ENCODE peak calls at places on chromosomes 16 and 17, in four cellular contexts. One of them, this sample, is unnamed.

GRCh38 chr16:89452241-89452640 is 38.1 kb downstream of the ANKRD11 start:
- DNase-seq in tibial artery: no peak
- DNase-seq in fibroblast of mammary gland: no peak
- DNase-seq in GM12864: no peak
- DNase-seq in this sample: no peak

GRCh38 chr16:22813223-22813945 is 578 bp upstream of the HS3ST2 start:
- DNase-seq in tibial artery: peak
- DNase-seq in fibroblast of mammary gland: peak
- DNase-seq in GM12864: no peak
- DNase-seq in this sample: no peak

GRCh38 chr16:11481987-11482386 is 104.7 kb downstream of the LITAF start:
- DNase-seq in tibial artery: no peak
- DNase-seq in fibroblast of mammary gland: peak
- DNase-seq in GM12864: no peak
- DNase-seq in this sample: no peak

GRCh38 chr16:31474778-31475738 is 3.1 kb downstream of the TGFB1I1 start:
- DNase-seq in tibial artery: no peak
- DNase-seq in fibroblast of mammary gland: no peak
- DNase-seq in GM12864: no peak
- DNase-seq in this sample: no peak

GRCh38 chr17:42221886-42222745 is 27.8 kb upstream of the GHDC start:
- DNase-seq in tibial artery: no peak
- DNase-seq in fibroblast of mammary gland: peak
- DNase-seq in GM12864: peak
- DNase-seq in this sample: no peak

GRCh38 chr16:21088143-21088542 is 62.5 kb downstream of the DNAH3 start:
- DNase-seq in tibial artery: no peak
- DNase-seq in fibroblast of mammary gland: no peak
- DNase-seq in GM12864: no peak
- DNase-seq in this sample: no peak

GRCh38 chr17:64441772-64442549 is 7.0 kb upstream of the MILR1 start:
- DNase-seq in tibial artery: peak
- DNase-seq in fibroblast of mammary gland: peak
- DNase-seq in GM12864: no peak
- DNase-seq in this sample: no peak

GRCh38 chr16:1979271-1980025 is 1.8 kb downstream of the NOXO1 start:
- DNase-seq in tibial artery: no peak
- DNase-seq in fibroblast of mammary gland: peak
- DNase-seq in GM12864: no peak
- DNase-seq in this sample: no peak

GRCh38 chr16:14509055-14509454 is 121.0 kb downstream of the PARN start:
- DNase-seq in tibial artery: no peak
- DNase-seq in fibroblast of mammary gland: peak
- DNase-seq in GM12864: no peak
- DNase-seq in this sample: no peak

GRCh38 chr17:70552230-70552981 is 383.1 kb downstream of the KCNJ2 start:
- DNase-seq in tibial artery: no peak
- DNase-seq in fibroblast of mammary gland: peak
- DNase-seq in GM12864: no peak
- DNase-seq in this sample: no peak

GRCh38 chr16:27640277-27640600 is 90.3 kb downstream of the KATNIP start:
- DNase-seq in tibial artery: no peak
- DNase-seq in fibroblast of mammary gland: no peak
- DNase-seq in GM12864: no peak
- DNase-seq in this sample: no peak

GRCh38 chr16:56847173-56847948 is 17.6 kb upstream of the SLC12A3 start:
- DNase-seq in tibial artery: peak
- DNase-seq in fibroblast of mammary gland: peak
- DNase-seq in GM12864: no peak
- DNase-seq in this sample: no peak

GRCh38 chr17:7862692-7863437 is 5.1 kb downstream of the CYB5D1 start:
- DNase-seq in tibial artery: no peak
- DNase-seq in fibroblast of mammary gland: peak
- DNase-seq in GM12864: no peak
- DNase-seq in this sample: no peak

GRCh38 chr17:77696720-77697460 is 261.6 kb upstream of the TNRC6C start:
- DNase-seq in tibial artery: peak
- DNase-seq in fibroblast of mammary gland: no peak
- DNase-seq in GM12864: no peak
- DNase-seq in this sample: no peak
- H3K4me3 ChIP-seq in tibial artery: no peak
- H3K4me3 ChIP-seq in fibroblast of mammary gland: no peak
- H3K4me3 ChIP-seq in GM12864: no peak
- H3K4me3 ChIP-seq in this sample: no peak

GRCh38 chr16:456891-457483 is 31.5 kb downstream of the RAB11FIP3 start:
- DNase-seq in tibial artery: no peak
- DNase-seq in fibroblast of mammary gland: peak
- DNase-seq in GM12864: no peak
- DNase-seq in this sample: no peak
- H3K4me3 ChIP-seq in tibial artery: no peak
- H3K4me3 ChIP-seq in fibroblast of mammary gland: no peak
- H3K4me3 ChIP-seq in GM12864: no peak
- H3K4me3 ChIP-seq in this sample: no peak

DNA sequence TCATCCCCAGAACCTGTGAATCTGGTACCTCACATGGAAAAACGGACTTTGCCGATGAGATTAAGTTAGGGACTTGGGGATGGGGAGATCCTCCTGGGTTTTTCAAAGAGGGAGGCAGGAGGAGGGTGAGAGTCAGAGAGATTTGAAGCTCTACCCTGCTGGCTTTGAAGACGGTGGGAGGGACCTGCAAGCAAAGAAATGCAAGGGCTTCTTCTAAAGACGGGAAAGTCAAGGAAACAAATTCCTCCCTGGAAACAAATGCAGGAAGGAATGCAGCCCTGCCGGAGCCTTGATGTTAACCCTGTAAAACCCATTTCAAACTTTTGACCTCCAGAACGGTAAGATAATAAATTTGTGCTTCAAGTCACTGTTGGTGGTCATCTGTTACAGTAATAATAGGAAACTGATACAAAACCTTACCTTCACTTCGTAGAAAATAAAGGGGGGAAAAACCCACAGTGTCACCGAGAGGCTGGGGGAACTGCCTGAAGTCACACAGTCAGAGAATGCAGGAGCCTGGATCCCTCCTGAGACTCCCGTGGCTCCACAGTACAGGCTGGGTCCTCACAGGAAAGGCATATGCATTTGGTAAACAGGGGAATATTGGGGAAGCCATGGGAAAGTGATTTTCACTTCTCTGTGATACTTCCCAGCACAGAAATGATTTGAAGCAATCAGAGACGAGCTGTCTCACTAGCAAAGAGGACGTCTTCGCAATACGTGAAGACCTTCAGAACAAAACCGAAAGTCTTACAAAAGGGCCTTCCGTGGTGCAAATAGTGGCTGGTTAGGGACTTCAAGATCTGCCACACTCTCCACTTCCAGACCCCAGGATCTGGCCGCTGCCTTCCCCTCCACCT is 58.9 kb upstream of the CLEC3A start:
- DNase-seq in tibial artery: no peak
- DNase-seq in fibroblast of mammary gland: no peak
- DNase-seq in GM12864: peak
- DNase-seq in this sample: no peak
- H3K4me3 ChIP-seq in tibial artery: no peak
- H3K4me3 ChIP-seq in fibroblast of mammary gland: no peak
- H3K4me3 ChIP-seq in GM12864: no peak
- H3K4me3 ChIP-seq in this sample: no peak

GRCh38 chr17:39739020-39739884 is 1.5 kb downstream of the GRB7 start:
- DNase-seq in tibial artery: no peak
- DNase-seq in fibroblast of mammary gland: no peak
- DNase-seq in GM12864: no peak
- DNase-seq in this sample: no peak
- H3K4me3 ChIP-seq in tibial artery: peak
- H3K4me3 ChIP-seq in fibroblast of mammary gland: no peak
- H3K4me3 ChIP-seq in GM12864: no peak
- H3K4me3 ChIP-seq in this sample: peak